ENCODE peak calls at places on chromosomes 11 and 22, in eight cellular contexts. J, I, H, N, P, Z, G and X are unnamed samples.

GRCh38 chr11:9568854-9569587 is 4.4 kb upstream of the WEE1 start:
- DNase-seq in J (peak; percentile 59), H (peak; percentile 96), G (no peak), Z (no peak), P (no peak), I (no peak), N (peak; percentile 96), X (peak; percentile 95)

GRCh38 chr11:72039108-72039850 is 40.6 kb downstream of the IL18BP start:
- DNase-seq in J (no peak), G (no peak), I (no peak), Z (no peak), P (no peak), H (no peak), N (peak; percentile 14), X (peak; percentile 79)

GRCh38 chr22:27636716-27637503 is 164.6 kb downstream of the MN1 start:
- DNase-seq in I (no peak), J (no peak), G (no peak), P (no peak), N (no peak), H (no peak), Z (no peak), X (no peak)

GRCh38 chr11:46879056-46879585 is 33.0 kb upstream of the CKAP5 start:
- DNase-seq in G (no peak), P (no peak), N (no peak), I (no peak), H (no peak), Z (no peak), J (no peak), X (no peak)

GRCh38 chr11:76298255-76298654 is 82.7 kb downstream of the THAP12 start:
- DNase-seq in G (no peak), P (no peak), H (no peak), I (no peak), N (no peak), J (no peak), Z (no peak), X (no peak)

GRCh38 chr22:27312567-27313507 is 488.7 kb downstream of the MN1 start:
- DNase-seq in Z (no peak), P (no peak), G (no peak), J (no peak), I (no peak), H (no peak), N (peak; percentile 24), X (no peak)

GRCh38 chr11:73976451-73977151 is 6.0 kb downstream of the UCP2 start:
- DNase-seq in N (no peak), J (no peak), I (no peak), P (no peak), H (no peak), Z (no peak), G (no peak), X (no peak)

GRCh38 chr22:46577361-46578249 is 40.2 kb upstream of the CELSR1 start:
- DNase-seq in J (no peak), I (no peak), H (no peak), Z (peak; percentile 23), P (no peak), N (no peak), G (no peak), X (no peak)

GRCh38 chr11:117884994-117885393 is 8.5 kb upstream of the FXYD6 start:
- DNase-seq in J (no peak), G (no peak), Z (no peak), N (peak; percentile 40), P (no peak), H (no peak), I (peak; percentile 7), X (no peak)